ENCODE peak calls at places on chromosomes 3 and 15, in nine cellular contexts. G is Panc1, J is breast epithelium, X is right atrium auricular region, M is adrenal gland, P is colonic mucosa, W is BJ, L is thoracic aorta, C is transverse colon. H is an unnamed sample. For H3K27me3, the result is how much of the 10 kb centered on the place peaks cover.

GRCh38 chr15:62440310-62440709 is 275.2 kb upstream of the C2CD4B start:
- DNase-seq in G (no peak), J (no peak), X (no peak), M (no peak), P (no peak), W (no peak), L (no peak), C (no peak), H (peak)

GRCh38 chr3:97927699-97928098 is 44.5 kb downstream of the RIOX2 start:
- DNase-seq in G (no peak), J (no peak), X (no peak), M (no peak), P (no peak), W (peak), L (no peak), C (no peak), H (no peak)

GRCh38 chr15:72197460-72198409 is at the start of gene GRAMD2A:
- DNase-seq in G (no peak), J (no peak), X (no peak), M (peak), P (peak), W (no peak), L (no peak), C (peak), H (no peak)

GRCh38 chr3:122758877-122759670 is 34.6 kb downstream of the HSPBAP1 start:
- DNase-seq in G (no peak), J (no peak), X (no peak), M (no peak), P (no peak), W (no peak), L (no peak), C (no peak), H (no peak)

GRCh38 chr3:111975131-111975530 is 3.7 kb upstream of the ABHD10 start:
- DNase-seq in G (no peak), J (no peak), X (no peak), M (no peak), P (no peak), W (no peak), L (no peak), C (no peak), H (no peak)

GRCh38 chr3:43477600-43477999 is 144.2 kb downstream of the ANO10 start:
- DNase-seq in G (no peak), J (no peak), X (no peak), M (peak), P (no peak), W (no peak), L (no peak), C (peak), H (peak)

GRCh38 chr3:53493997-53494791 is at the start of gene CACNA1D:
- DNase-seq in G (no peak), J (peak), X (no peak), M (peak), P (peak), W (no peak), L (no peak), C (peak), H (no peak)

GRCh38 chr15:72991026-72991425 is 61.2 kb upstream of the NEO1 start:
- DNase-seq in G (no peak), J (no peak), X (no peak), M (no peak), P (no peak), W (no peak), L (no peak), C (no peak), H (no peak)

GRCh38 chr15:63155486-63155885 is 1.8 kb downstream of the RPS27L start:
- DNase-seq in G (no peak), J (no peak), X (no peak), M (no peak), P (no peak), W (no peak), L (no peak), C (no peak), H (no peak)

GRCh38 chr15:94683912-94684311 is 452.6 kb downstream of the MCTP2 start:
- DNase-seq in G (no peak), J (no peak), X (no peak), M (no peak), P (no peak), W (no peak), L (no peak), C (no peak), H (no peak)

GRCh38 chr3:9976736-9977709 is 9.6 kb downstream of the EMC3 start:
- DNase-seq in G (peak), J (peak), X (peak), M (peak), P (peak), W (peak), L (peak), C (peak), H (peak)

GRCh38 chr3:56415672-56416071 is 52.6 kb downstream of the ERC2 start:
- DNase-seq in G (no peak), J (no peak), X (no peak), M (peak), P (no peak), W (no peak), L (no peak), C (no peak), H (no peak)

GRCh38 chr15:67835349-67836133 is 4.3 kb downstream of the RNU6-1 start:
- DNase-seq in G (no peak), J (no peak), X (no peak), M (peak), P (no peak), W (no peak), L (no peak), C (no peak), H (peak)
- H3K27me3 ChIP-seq in G (under half), J (half or more), X (under half), M (under half), P (half or more), W (half or more), L (under half), C (half or more), H (under half)

DNA sequence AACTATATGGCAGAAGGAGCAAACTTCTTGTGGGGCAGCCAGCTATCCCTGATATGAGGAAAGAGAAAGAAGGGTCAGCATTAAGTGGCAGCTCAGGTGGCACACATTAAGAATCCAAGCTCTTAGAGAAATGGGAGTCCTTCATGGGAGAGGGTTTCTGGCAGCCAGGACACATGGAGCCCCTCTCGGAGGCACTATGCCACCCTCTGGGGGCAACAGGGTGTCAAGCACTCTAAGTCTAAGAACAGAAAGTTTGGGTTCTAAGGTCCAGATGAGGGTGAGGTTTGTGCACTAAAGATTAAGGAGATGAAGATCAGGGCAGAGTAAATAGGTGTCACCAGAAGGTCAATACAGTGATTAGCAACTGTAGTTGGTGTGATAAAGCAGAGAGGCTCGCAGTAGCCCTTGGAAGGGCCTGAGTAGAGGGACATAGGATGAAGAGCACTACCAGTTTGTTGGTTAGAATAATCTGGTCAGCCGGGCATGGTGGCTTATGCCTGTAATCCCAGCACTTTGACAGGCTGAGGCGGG is 89.3 kb downstream of the ST6GAL1 start:
- DNase-seq in G (no peak), J (no peak), X (peak), M (no peak), P (peak), W (no peak), L (no peak), C (no peak), H (no peak)
- TF ChIP-seq CTCF in G (no peak), J (no peak), X (no peak), M (no peak), P (no peak), W (no peak), L (no peak), C (no peak), H (no peak)

DNA sequence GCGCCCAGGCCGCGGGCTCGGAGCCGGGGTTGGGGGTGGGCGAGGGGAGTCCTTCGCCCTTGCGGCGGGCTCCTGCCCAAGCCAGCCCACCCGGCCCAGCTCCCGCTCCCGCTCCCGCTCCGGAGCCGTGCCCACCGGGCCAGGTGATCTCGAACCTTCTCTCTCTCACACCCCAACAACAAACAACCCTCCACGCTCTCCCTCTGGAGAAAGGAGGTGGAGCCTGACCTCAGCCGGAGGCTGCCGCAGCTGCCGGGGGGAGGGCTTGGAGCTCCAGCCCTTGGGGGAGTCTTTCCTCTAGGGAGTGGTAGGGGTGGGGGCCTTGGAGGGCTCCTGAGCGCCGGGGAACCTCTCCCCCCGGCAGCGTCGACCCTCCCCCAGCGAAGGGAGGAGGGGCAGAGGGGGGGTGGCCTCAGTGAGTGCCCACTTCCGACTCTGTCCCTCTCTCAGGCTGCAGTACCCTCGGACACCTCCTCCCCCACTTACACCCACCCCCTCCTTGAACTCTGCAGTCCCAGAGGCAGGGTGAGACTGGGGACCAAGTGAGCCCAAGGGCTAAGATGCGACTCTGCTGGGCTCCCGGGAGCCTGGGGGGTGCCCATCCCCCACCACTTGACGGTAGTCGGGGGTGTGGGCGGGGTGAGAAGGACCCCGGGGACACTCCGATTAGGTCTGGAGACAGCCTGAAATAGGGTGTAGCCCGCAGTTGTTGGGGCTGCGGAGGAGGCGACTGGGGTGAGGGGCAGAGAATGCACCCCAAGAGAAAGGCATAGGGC is 4.4 kb upstream of the BAHD1 start:
- DNase-seq in G (no peak), J (no peak), X (no peak), M (no peak), P (peak), W (no peak), L (no peak), C (peak), H (no peak)
- H3K4me3 ChIP-seq in G (peak), J (peak), X (peak), M (no peak), P (peak), W (peak), L (peak), C (peak), H (peak)

GRCh38 chr3:37671926-37672325 is 189.8 kb upstream of the CTDSPL start:
- DNase-seq in G (no peak), J (no peak), X (no peak), M (no peak), P (no peak), W (no peak), L (no peak), C (no peak), H (no peak)
- H3K27me3 ChIP-seq in G (under half), J (under half), X (under half), M (under half), P (under half), W (under half), L (under half), C (under half), H (under half)

GRCh38 chr15:56286213-56286612 is 42.5 kb upstream of the RFX7 start:
- DNase-seq in G (no peak), J (no peak), X (no peak), M (no peak), P (no peak), W (no peak), L (no peak), C (peak), H (no peak)
- TF ChIP-seq CTCF in G (peak), J (no peak), X (no peak), M (no peak), P (peak), W (peak), L (no peak), C (no peak), H (peak)

DNA sequence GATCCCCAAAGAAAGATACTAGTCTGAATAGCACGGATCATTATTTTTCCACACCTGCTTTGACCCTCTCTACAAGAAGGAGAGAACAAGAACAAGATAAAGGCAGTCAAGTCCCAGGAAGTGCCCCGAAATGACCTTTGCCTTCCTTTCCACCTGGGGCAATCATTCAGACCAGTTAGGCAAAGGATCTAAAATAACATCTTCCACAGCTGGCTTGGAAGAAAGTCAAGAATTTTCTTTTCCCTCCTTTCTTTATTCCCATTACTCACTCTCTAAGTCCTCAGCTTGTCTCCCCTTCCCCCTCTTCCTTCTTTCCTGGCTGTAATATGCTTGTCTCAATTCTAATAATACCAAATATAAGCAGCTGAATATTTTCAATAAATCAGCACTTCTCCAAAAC is 62.6 kb downstream of the FMN1 start:
- DNase-seq in G (no peak), J (no peak), X (no peak), M (no peak), P (no peak), W (no peak), L (no peak), C (no peak), H (no peak)
- H3K4me3 ChIP-seq in G (no peak), J (no peak), X (no peak), M (no peak), P (no peak), W (no peak), L (no peak), C (no peak), H (no peak)